ENCODE peak calls at places on chromosomes 5 and 9, in six cellular contexts. One of them, this sample, is unnamed.

GRCh38 chr5:44945743-44946142 is 137.0 kb downstream of the MRPS30 start:
- DNase-seq in progenitor cell of endocrine pancreas: no peak
- DNase-seq in HuH-7: no peak
- DNase-seq in left lung: no peak
- DNase-seq in SW480: no peak
- DNase-seq in stimulated activated CD8-positive, alpha-beta memory T cell treated with anti-CD3 and anti-CD28 coated beads, Interleukin-12 subunit alpha, Interleukin-12 subunit beta, amount 100 ng/mL, for 4 hours: no peak
- DNase-seq in this sample: no peak

GRCh38 chr9:8679405-8679951 is 879.9 kb upstream of the DMAC1 start:
- DNase-seq in progenitor cell of endocrine pancreas: no peak
- DNase-seq in HuH-7: no peak
- DNase-seq in left lung: no peak
- DNase-seq in SW480: no peak
- DNase-seq in stimulated activated CD8-positive, alpha-beta memory T cell treated with anti-CD3 and anti-CD28 coated beads, Interleukin-12 subunit alpha, Interleukin-12 subunit beta, amount 100 ng/mL, for 4 hours: no peak
- DNase-seq in this sample: no peak

GRCh38 chr5:66808663-66809062 is 212.5 kb downstream of the MAST4 start:
- DNase-seq in progenitor cell of endocrine pancreas: no peak
- DNase-seq in HuH-7: no peak
- DNase-seq in left lung: no peak
- DNase-seq in SW480: no peak
- DNase-seq in stimulated activated CD8-positive, alpha-beta memory T cell treated with anti-CD3 and anti-CD28 coated beads, Interleukin-12 subunit alpha, Interleukin-12 subunit beta, amount 100 ng/mL, for 4 hours: no peak
- DNase-seq in this sample: no peak

GRCh38 chr5:110844251-110844650 is 105.4 kb downstream of the SLC25A46 start:
- DNase-seq in progenitor cell of endocrine pancreas: no peak
- DNase-seq in HuH-7: no peak
- DNase-seq in left lung: no peak
- DNase-seq in SW480: no peak
- DNase-seq in stimulated activated CD8-positive, alpha-beta memory T cell treated with anti-CD3 and anti-CD28 coated beads, Interleukin-12 subunit alpha, Interleukin-12 subunit beta, amount 100 ng/mL, for 4 hours: no peak
- DNase-seq in this sample: no peak

GRCh38 chr9:13070612-13071595 is 208.6 kb downstream of the MPDZ start:
- DNase-seq in progenitor cell of endocrine pancreas: no peak
- DNase-seq in HuH-7: no peak
- DNase-seq in left lung: no peak
- DNase-seq in SW480: no peak
- DNase-seq in stimulated activated CD8-positive, alpha-beta memory T cell treated with anti-CD3 and anti-CD28 coated beads, Interleukin-12 subunit alpha, Interleukin-12 subunit beta, amount 100 ng/mL, for 4 hours: no peak
- DNase-seq in this sample: no peak

GRCh38 chr5:98397081-98397480 is 376.4 kb upstream of the RGMB start:
- DNase-seq in progenitor cell of endocrine pancreas: no peak
- DNase-seq in HuH-7: no peak
- DNase-seq in left lung: no peak
- DNase-seq in SW480: no peak
- DNase-seq in stimulated activated CD8-positive, alpha-beta memory T cell treated with anti-CD3 and anti-CD28 coated beads, Interleukin-12 subunit alpha, Interleukin-12 subunit beta, amount 100 ng/mL, for 4 hours: no peak
- DNase-seq in this sample: no peak

GRCh38 chr5:180785151-180785781 is 17.3 kb downstream of the MGAT1 start:
- DNase-seq in progenitor cell of endocrine pancreas: no peak
- DNase-seq in HuH-7: no peak
- DNase-seq in left lung: peak; percentile 77
- DNase-seq in SW480: no peak
- DNase-seq in stimulated activated CD8-positive, alpha-beta memory T cell treated with anti-CD3 and anti-CD28 coated beads, Interleukin-12 subunit alpha, Interleukin-12 subunit beta, amount 100 ng/mL, for 4 hours: no peak
- DNase-seq in this sample: no peak

GRCh38 chr5:148897842-148898241 is 71.4 kb downstream of the ADRB2 start:
- DNase-seq in progenitor cell of endocrine pancreas: no peak
- DNase-seq in HuH-7: no peak
- DNase-seq in left lung: no peak
- DNase-seq in SW480: no peak
- DNase-seq in stimulated activated CD8-positive, alpha-beta memory T cell treated with anti-CD3 and anti-CD28 coated beads, Interleukin-12 subunit alpha, Interleukin-12 subunit beta, amount 100 ng/mL, for 4 hours: no peak
- DNase-seq in this sample: no peak

GRCh38 chr5:132271251-132272246 is 14.1 kb downstream of the PDLIM4 start:
- DNase-seq in progenitor cell of endocrine pancreas: no peak
- DNase-seq in HuH-7: no peak
- DNase-seq in left lung: peak; percentile 82
- DNase-seq in SW480: no peak
- DNase-seq in stimulated activated CD8-positive, alpha-beta memory T cell treated with anti-CD3 and anti-CD28 coated beads, Interleukin-12 subunit alpha, Interleukin-12 subunit beta, amount 100 ng/mL, for 4 hours: no peak
- DNase-seq in this sample: peak; percentile 50

This sample was measured in aorta.